ENCODE peak calls at places on chromosome 20, in six cellular contexts. M is stromal cell of bone marrow, I is immature natural killer cell, R is IMR-90, P is fibroblast of lung, Y is GM19239. Z is an unnamed sample.

GRCh38 chr20:50333856-50334255 is 143.2 kb downstream of the CEBPB start:
- DNase-seq in M (peak), I (no peak), R (peak), P (peak), Y (no peak), Z (peak)

GRCh38 chr20:46438156-46438750 is 31.8 kb upstream of the ELMO2 start:
- DNase-seq in M (peak), I (no peak), R (peak), P (peak), Y (peak), Z (no peak)

GRCh38 chr20:4171538-4172116 is 156.3 kb upstream of the RNF24 start:
- DNase-seq in M (no peak), I (no peak), R (peak), P (no peak), Y (no peak), Z (no peak)

GRCh38 chr20:8722277-8722928 is 346.5 kb upstream of the PLCB4 start:
- DNase-seq in M (peak), I (peak), R (peak), P (peak), Y (peak), Z (no peak)

GRCh38 chr20:12201289-12201991 is 283.7 kb downstream of the BTBD3 start:
- DNase-seq in M (peak), I (no peak), R (peak), P (peak), Y (no peak), Z (no peak)

GRCh38 chr20:23340524-23340923 is 10.1 kb upstream of the NXT1 start:
- DNase-seq in M (no peak), I (peak), R (peak), P (peak), Y (no peak), Z (no peak)

GRCh38 chr20:34143951-34144350 is 31.9 kb upstream of the EIF2S2 start:
- DNase-seq in M (no peak), I (no peak), R (peak), P (peak), Y (no peak), Z (no peak)

GRCh38 chr20:44959082-44959895 is 908 bp downstream of the TOMM34 start:
- DNase-seq in M (no peak), I (peak), R (peak), P (peak), Y (no peak), Z (no peak)

GRCh38 chr20:51036827-51037229 is 13.9 kb upstream of the KCNG1 start:
- DNase-seq in M (no peak), I (no peak), R (no peak), P (no peak), Y (no peak), Z (no peak)

GRCh38 chr20:50386641-50386960 is 123.6 kb upstream of the PTPN1 start:
- DNase-seq in M (no peak), I (no peak), R (no peak), P (no peak), Y (no peak), Z (no peak)

GRCh38 chr20:22802296-22802695 is 217.9 kb upstream of the FOXA2 start:
- DNase-seq in M (no peak), I (no peak), R (no peak), P (no peak), Y (no peak), Z (no peak)

GRCh38 chr20:21936720-21937380 is 231.4 kb downstream of the PAX1 start:
- DNase-seq in M (no peak), I (no peak), R (no peak), P (no peak), Y (no peak), Z (peak)

GRCh38 chr20:2103454-2104153 is 2.0 kb downstream of the STK35 start:
- DNase-seq in M (no peak), I (no peak), R (no peak), P (peak), Y (no peak), Z (no peak)

GRCh38 chr20:64212750-64213149 is 42.8 kb upstream of the PCMTD2 start:
- DNase-seq in M (peak), I (no peak), R (peak), P (peak), Y (no peak), Z (peak)

GRCh38 chr20:37363221-37364012 is 17.5 kb downstream of the SRC start:
- DNase-seq in M (no peak), I (no peak), R (no peak), P (no peak), Y (no peak), Z (no peak)

GRCh38 chr20:50663095-50663821 is 28.1 kb downstream of the RIPOR3 start:
- DNase-seq in M (no peak), I (no peak), R (no peak), P (no peak), Y (no peak), Z (no peak)

GRCh38 chr20:10863337-10864060 is 189.7 kb upstream of the JAG1 start:
- DNase-seq in M (no peak), I (no peak), R (peak), P (peak), Y (no peak), Z (peak)

GRCh38 chr20:54431545-54431944 is 43.8 kb upstream of the DOK5 start:
- DNase-seq in M (peak), I (no peak), R (no peak), P (peak), Y (no peak), Z (no peak)

GRCh38 chr20:48839518-48839917 is 11.7 kb upstream of the PREX1 start:
- DNase-seq in M (no peak), I (no peak), R (no peak), P (no peak), Y (no peak), Z (no peak)

GRCh38 chr20:3165473-3166337 is 6.0 kb upstream of the FASTKD5 start:
- DNase-seq in M (no peak), I (no peak), R (peak), P (peak), Y (no peak), Z (peak)

GRCh38 chr20:47095690-47096089 is 201.0 kb downstream of the EYA2 start:
- DNase-seq in M (no peak), I (no peak), R (no peak), P (no peak), Y (no peak), Z (no peak)

GRCh38 chr20:53866787-53867740 is 203.3 kb downstream of the BCAS1 start:
- DNase-seq in M (no peak), I (no peak), R (no peak), P (no peak), Y (no peak), Z (no peak)

GRCh38 chr20:25148181-25148981 is 47.1 kb upstream of the ENTPD6 start:
- DNase-seq in M (peak), I (peak), R (peak), P (peak), Y (no peak), Z (peak)

GRCh38 chr20:40101479-40102032 is 587.5 kb downstream of the MAFB start:
- DNase-seq in M (no peak), I (no peak), R (no peak), P (no peak), Y (no peak), Z (no peak)

GRCh38 chr20:32798046-32798985 is 21.4 kb upstream of the MAPRE1 start:
- DNase-seq in M (no peak), I (no peak), R (no peak), P (no peak), Y (no peak), Z (no peak)

GRCh38 chr20:30513050-30513628 is 744.3 kb upstream of the DEFB115 start:
- DNase-seq in M (no peak), I (no peak), R (no peak), P (no peak), Y (no peak), Z (no peak)

GRCh38 chr20:14879839-14880238 is 542.4 kb upstream of the FLRT3 start:
- DNase-seq in M (no peak), I (no peak), R (no peak), P (peak), Y (no peak), Z (no peak)

GRCh38 chr20:53180928-53181362 is 208.8 kb downstream of the TSHZ2 start:
- DNase-seq in M (no peak), I (no peak), R (no peak), P (no peak), Y (no peak), Z (no peak)

GRCh38 chr20:51528263-51529026 is 14.1 kb downstream of the NFATC2 start:
- DNase-seq in M (no peak), I (peak), R (no peak), P (no peak), Y (no peak), Z (no peak)

GRCh38 chr20:50992336-50992732 is 30.6 kb downstream of the KCNG1 start:
- DNase-seq in M (no peak), I (no peak), R (no peak), P (no peak), Y (no peak), Z (no peak)

GRCh38 chr20:4740774-4741431 is 19.2 kb downstream of the PRND start:
- DNase-seq in M (no peak), I (peak), R (peak), P (peak), Y (no peak), Z (no peak)

GRCh38 chr20:15902493-15902892 is 670.8 kb downstream of the KIF16B start:
- DNase-seq in M (no peak), I (no peak), R (no peak), P (no peak), Y (no peak), Z (no peak)

GRCh38 chr20:38528167-38528566 is 52.8 kb upstream of the ADIG start:
- DNase-seq in M (no peak), I (no peak), R (no peak), P (no peak), Y (no peak), Z (no peak)

GRCh38 chr20:36773123-36773547 is 428 bp downstream of the DSN1 start:
- DNase-seq in M (no peak), I (no peak), R (no peak), P (no peak), Y (no peak), Z (no peak)

GRCh38 chr20:40962733-40963504 is 65.7 kb upstream of the TOP1 start:
- DNase-seq in M (peak), I (peak), R (peak), P (peak), Y (peak), Z (no peak)

GRCh38 chr20:20367681-20368413 is at the start of gene INSM1:
- DNase-seq in M (no peak), I (no peak), R (no peak), P (no peak), Y (peak), Z (no peak)